ENCODE peak calls at places on chromosomes 11 and 22, in four cellular contexts. D is GM23338, I is HCT116, Q is IMR-90. W is an unnamed sample.

GRCh38 chr22:20296598-20296997 is 23.3 kb downstream of the DGCR6L start:
- DNase-seq in D (no peak), I (no peak), Q (peak), W (no peak)

GRCh38 chr11:61973603-61974162 is 6.2 kb upstream of the FTH1 start:
- DNase-seq in D (no peak), I (no peak), Q (no peak), W (no peak)

GRCh38 chr22:33105501-33105911 is 47.3 kb upstream of the SYN3 start:
- DNase-seq in D (no peak), I (no peak), Q (peak), W (no peak)

GRCh38 chr22:49887716-49888115 is 30.5 kb downstream of the ALG12 start:
- DNase-seq in D (no peak), I (no peak), Q (no peak), W (no peak)

GRCh38 chr22:29269230-29269604 is 1.1 kb downstream of the EWSR1 start:
- DNase-seq in D (peak), I (no peak), Q (no peak), W (no peak)

GRCh38 chr11:120869516-120870011 is 154.3 kb upstream of the TBCEL start:
- DNase-seq in D (no peak), I (no peak), Q (no peak), W (no peak)

GRCh38 chr11:98101329-98101728 is 919.4 kb upstream of the CNTN5 start:
- DNase-seq in D (no peak), I (no peak), Q (no peak), W (no peak)

GRCh38 chr22:31093090-31093850 is 12.2 kb downstream of the SMTN start:
- DNase-seq in D (no peak), I (no peak), Q (no peak), W (no peak)

GRCh38 chr11:121451982-121452608 is at the start of gene SORL1:
- DNase-seq in D (peak), I (no peak), Q (peak), W (peak)

GRCh38 chr11:12719221-12719620 is 45.0 kb downstream of the TEAD1 start:
- DNase-seq in D (peak), I (no peak), Q (peak), W (no peak)

GRCh38 chr11:125022551-125022950 is 40.6 kb upstream of the SLC37A2 start:
- DNase-seq in D (no peak), I (no peak), Q (peak), W (no peak)

GRCh38 chr11:124638500-124638899 is 15.8 kb downstream of the TBRG1 start:
- DNase-seq in D (no peak), I (no peak), Q (no peak), W (no peak)

GRCh38 chr22:17774206-17774927 is at the start of gene BID:
- DNase-seq in D (peak), I (no peak), Q (peak), W (no peak)

GRCh38 chr11:32602657-32603410 is 19.2 kb downstream of the EIF3M start:
- DNase-seq in D (no peak), I (no peak), Q (peak), W (no peak)

GRCh38 chr11:127330044-127330443 is 329.5 kb upstream of the KIRREL3 start:
- DNase-seq in D (no peak), I (no peak), Q (no peak), W (no peak)

GRCh38 chr11:78576549-78577097 is 2.0 kb upstream of the NARS2 start:
- DNase-seq in D (no peak), I (no peak), Q (no peak), W (no peak)

GRCh38 chr22:50708996-50709395 is 29.0 kb upstream of the ACR start:
- DNase-seq in D (no peak), I (no peak), Q (no peak), W (no peak)

GRCh38 chr22:45502215-45503070 is at the start of gene FBLN1:
- DNase-seq in D (peak), I (no peak), Q (no peak), W (no peak)
- TF ChIP-seq CTCF in D (peak), I (no peak), Q (peak), W (no peak)

DNA sequence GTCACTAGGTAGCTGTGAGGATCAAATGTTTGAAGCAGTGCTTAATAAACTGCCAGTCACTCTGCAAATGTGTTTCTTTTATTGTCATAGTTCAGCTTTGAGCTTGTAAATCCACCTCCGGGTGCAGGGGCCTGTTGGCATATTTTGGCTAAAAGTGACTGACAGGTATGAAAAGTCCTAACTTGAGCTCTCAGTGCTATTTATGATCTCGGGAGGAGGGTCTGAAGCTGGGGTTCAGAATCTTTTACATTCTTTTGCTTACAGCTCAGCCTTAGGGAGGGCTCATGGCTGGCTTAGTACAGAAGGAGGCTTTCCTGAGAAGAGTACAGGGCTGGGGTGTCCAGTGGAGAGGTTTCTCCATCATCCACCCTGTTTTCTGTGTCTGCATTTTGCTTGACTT is 1.5 kb downstream of the ASPHD2 start:
- DNase-seq in D (no peak), I (no peak), Q (no peak), W (no peak)
- H3K4me3 ChIP-seq in D (peak), I (no peak), Q (no peak), W (no peak)

GRCh38 chr11:35307221-35307621 is 112.1 kb downstream of the SLC1A2 start:
- DNase-seq in D (no peak), I (no peak), Q (no peak), W (no peak)

GRCh38 chr11:35303596-35304392 is 115.6 kb downstream of the SLC1A2 start:
- DNase-seq in D (no peak), I (no peak), Q (peak), W (peak)

GRCh38 chr11:35305670-35306382 is 113.5 kb downstream of the SLC1A2 start:
- DNase-seq in D (peak), I (peak), Q (peak), W (no peak)

GRCh38 chr11:35304393-35304790 is 115.0 kb downstream of the SLC1A2 start:
- DNase-seq in D (no peak), I (no peak), Q (peak), W (no peak)

DNA sequence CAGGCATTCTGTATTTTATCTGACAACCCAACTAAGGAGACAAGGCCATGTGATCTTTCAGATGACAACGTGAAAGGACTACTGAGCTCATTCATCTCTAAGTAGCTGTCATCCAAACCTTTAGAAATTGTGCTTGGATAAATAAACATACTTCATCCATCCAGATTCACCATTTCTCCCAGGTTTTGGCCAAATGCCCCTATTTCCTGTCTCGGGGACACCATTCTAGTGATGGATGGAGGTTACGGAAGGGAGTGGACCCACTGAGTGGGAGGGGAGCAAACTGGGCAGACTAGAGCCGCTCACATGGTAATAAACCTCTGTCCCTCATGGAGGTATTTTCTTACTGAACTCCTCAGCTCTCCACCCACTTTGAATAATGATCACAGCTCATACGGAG is 114.5 kb downstream of the SLC1A2 start:
- DNase-seq in D (no peak), I (no peak), Q (no peak), W (no peak)
- H3K27ac ChIP-seq in D (no peak), I (no peak), Q (peak), W (no peak)

GRCh38 chr11:36540998-36541397 is 26.8 kb upstream of the RAG1 start:
- DNase-seq in D (peak), I (peak), Q (peak), W (no peak)
- TF ChIP-seq CTCF in D (peak), I (peak), Q (peak), W (peak)

GRCh38 chr22:36552300-36552699 is 23.3 kb upstream of the EIF3D start:
- DNase-seq in D (no peak), I (no peak), Q (no peak), W (no peak)
- H3K4me3 ChIP-seq in D (no peak), I (no peak), Q (no peak), W (no peak)

GRCh38 chr22:25386538-25386884 is 167.1 kb downstream of the CRYBB2 start:
- DNase-seq in D (peak), I (no peak), Q (no peak), W (no peak)

GRCh38 chr22:25383278-25383820 is 163.9 kb downstream of the CRYBB2 start:
- DNase-seq in D (no peak), I (no peak), Q (no peak), W (no peak)

GRCh38 chr22:25383892-25384291 is 164.5 kb downstream of the CRYBB2 start:
- DNase-seq in D (no peak), I (no peak), Q (no peak), W (no peak)

GRCh38 chr22:25380141-25380747 is 160.8 kb downstream of the CRYBB2 start:
- DNase-seq in D (no peak), I (no peak), Q (no peak), W (no peak)

DNA sequence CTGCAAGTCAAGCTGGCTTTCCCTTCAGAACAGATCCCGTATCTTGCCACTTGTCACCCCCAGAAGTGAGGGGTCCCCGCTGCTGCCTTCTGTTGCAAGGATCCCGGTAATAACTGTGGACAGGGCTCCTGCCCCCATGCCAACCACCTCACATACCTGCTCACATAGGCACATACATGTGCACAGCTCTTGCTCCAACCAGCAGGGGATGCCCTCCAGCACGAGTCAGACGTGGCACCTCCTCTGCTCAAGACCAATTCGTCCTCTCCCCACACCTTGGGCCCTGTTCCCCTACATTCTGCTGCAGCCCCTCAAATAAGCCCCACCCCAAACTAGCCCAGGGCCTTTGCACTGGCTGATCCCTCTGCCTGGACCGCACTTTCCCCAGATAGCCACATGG is 163.3 kb downstream of the CRYBB2 start:
- DNase-seq in D (no peak), I (no peak), Q (no peak), W (no peak)
- H3K27ac ChIP-seq in D (no peak), I (no peak), Q (no peak), W (no peak)

GRCh38 chr22:46331496-46331895 is 4.0 kb upstream of the TRMU start:
- DNase-seq in D (no peak), I (no peak), Q (no peak), W (no peak)

GRCh38 chr22:46336119-46337078 is 885 bp downstream of the TRMU start:
- DNase-seq in D (peak), I (no peak), Q (peak), W (no peak)

GRCh38 chr22:46337870-46338269 is 2.4 kb downstream of the TRMU start:
- DNase-seq in D (no peak), I (no peak), Q (no peak), W (no peak)

GRCh38 chr22:46338636-46339035 is 3.1 kb downstream of the TRMU start:
- DNase-seq in D (no peak), I (no peak), Q (no peak), W (no peak)

GRCh38 chr22:46335201-46336118 is at the start of gene TRMU:
- DNase-seq in D (peak), I (peak), Q (peak), W (peak)
- TF ChIP-seq CTCF in D (no peak), I (no peak), Q (no peak), W (no peak)

DNA sequence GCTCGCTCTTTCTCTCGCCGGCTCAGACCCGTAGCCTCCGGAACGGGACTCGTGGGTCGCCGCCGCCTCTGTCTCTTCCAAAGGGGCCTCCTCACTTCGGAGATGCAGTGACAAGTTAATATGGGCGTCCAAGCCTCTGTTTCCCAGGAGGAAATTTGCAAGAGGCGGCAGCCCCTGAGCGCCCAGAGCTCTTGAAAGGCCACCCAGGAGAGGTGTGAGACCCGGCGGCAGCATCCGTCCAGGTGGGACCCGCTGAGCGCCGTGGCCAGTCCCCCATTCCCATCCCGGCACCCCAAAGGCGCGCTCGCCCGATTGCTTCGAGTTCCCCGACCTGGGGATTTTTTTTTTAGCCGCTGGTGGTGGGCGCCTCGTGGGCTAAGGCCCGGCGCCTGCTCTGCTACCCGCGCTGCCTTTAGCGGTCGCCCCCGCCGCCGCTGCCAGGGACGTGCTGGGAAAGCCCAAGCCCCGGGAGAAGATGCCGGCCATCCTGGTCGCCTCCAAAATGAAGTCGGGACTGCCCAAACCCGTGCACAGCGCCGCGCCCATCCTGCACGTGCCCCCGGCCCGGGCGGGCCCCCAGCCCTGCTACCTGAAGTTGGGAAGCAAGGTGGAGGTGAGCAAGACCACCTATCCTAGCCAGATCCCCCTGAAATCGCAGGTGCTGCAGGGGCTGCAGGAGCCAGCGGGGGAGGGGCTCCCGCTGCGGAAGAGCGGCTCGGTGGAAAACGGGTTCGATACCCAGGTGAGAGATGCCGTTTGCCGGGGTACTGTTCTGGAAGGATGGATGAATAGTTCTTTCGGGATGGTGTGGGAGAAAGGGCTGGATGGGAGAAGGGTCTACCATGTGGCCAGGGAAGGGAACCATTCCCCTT is 820 bp downstream of the NAV2 start:
- DNase-seq in D (peak), I (no peak), Q (no peak), W (no peak)
- H3K4me3 ChIP-seq in D (peak), I (peak), Q (peak), W (peak)

W was measured in lung.